ENCODE peak calls at places on chromosomes 2 and 18, in eight cellular contexts. W is Panc1; S is mesendoderm; H is WERI-Rb-1; E is psoas muscle; O is A549; L is naive thymus-derived CD8-positive, alpha-beta T cell; R is HCEC 1CT. M is an unnamed sample.

GRCh38 chr18:9117980-9118841 is 15.7 kb downstream of the NDUFV2 start:
- DNase-seq in W (no peak), S (no peak), H (no peak), E (no peak), O (no peak), L (peak), R (peak), M (no peak)

GRCh38 chr2:134712736-134713495 is 5.9 kb downstream of the TMEM163 start:
- DNase-seq in W (no peak), S (no peak), H (no peak), E (no peak), O (no peak), L (no peak), R (no peak), M (no peak)

GRCh38 chr2:23350792-23351355 is 34.1 kb upstream of the KLHL29 start:
- DNase-seq in W (no peak), S (no peak), H (no peak), E (no peak), O (no peak), L (no peak), R (no peak), M (no peak)

GRCh38 chr18:44852818-44853217 is 172.1 kb downstream of the SETBP1 start:
- DNase-seq in W (no peak), S (no peak), H (no peak), E (no peak), O (no peak), L (no peak), R (no peak), M (no peak)

GRCh38 chr18:61335737-61336555 is 2.7 kb downstream of the CDH20 start:
- DNase-seq in W (no peak), S (peak), H (no peak), E (no peak), O (no peak), L (no peak), R (no peak), M (no peak)

GRCh38 chr2:26017464-26018183 is 16.3 kb upstream of the RAB10 start:
- DNase-seq in W (no peak), S (no peak), H (no peak), E (no peak), O (no peak), L (no peak), R (no peak), M (no peak)

GRCh38 chr2:71640459-71640858 is 187.1 kb downstream of the DYSF start:
- DNase-seq in W (no peak), S (no peak), H (peak), E (no peak), O (no peak), L (no peak), R (no peak), M (no peak)

GRCh38 chr2:46643493-46643892 is 164.1 kb downstream of the TMEM247 start:
- DNase-seq in W (no peak), S (no peak), H (no peak), E (no peak), O (peak), L (no peak), R (peak), M (no peak)

GRCh38 chr18:76821356-76821874 is 942 bp upstream of the ZNF236 start:
- DNase-seq in W (no peak), S (no peak), H (no peak), E (no peak), O (no peak), L (no peak), R (no peak), M (no peak)